ENCODE peak calls at places on chromosome 14, in six cellular contexts. K is HepG2, D is right lobe of liver, S is natural killer cell, R is PC-3, G is Right ventricle myocardium superior. H is an unnamed sample.

GRCh38 chr14:67357583-67358354 is 1.8 kb downstream of the ATP6V1D start:
- ATAC-seq in S (no peak), D (no peak), K (no peak), G (no peak), R (no peak), H (no peak)

GRCh38 chr14:33679025-33679424 is 271.8 kb downstream of the EGLN3 start:
- ATAC-seq in S (no peak), G (no peak), D (no peak), K (no peak), R (peak), H (no peak)

GRCh38 chr14:39739796-39740195 is 307.6 kb upstream of the FBXO33 start:
- ATAC-seq in K (peak), D (no peak), S (no peak), R (no peak), G (peak), H (no peak)

GRCh38 chr14:24440606-24441399 is 1.8 kb downstream of the SDR39U1 start:
- ATAC-seq in D (no peak), R (no peak), G (no peak), K (no peak), S (no peak), H (no peak)

GRCh38 chr14:53473480-53473879 is 320.4 kb upstream of the DDHD1 start:
- ATAC-seq in S (no peak), D (no peak), G (no peak), K (peak), R (peak), H (no peak)

GRCh38 chr14:61091657-61092273 is 110.7 kb downstream of the SLC38A6 start:
- ATAC-seq in R (no peak), G (no peak), D (no peak), S (no peak), K (no peak), H (no peak)

GRCh38 chr14:103552011-103552797 is 10.3 kb downstream of the BAG5 start:
- ATAC-seq in K (no peak), R (peak), G (peak), D (no peak), S (no peak), H (no peak)

GRCh38 chr14:53310412-53310811 is 157.3 kb upstream of the DDHD1 start:
- ATAC-seq in K (no peak), G (no peak), R (no peak), D (no peak), S (no peak), H (no peak)

GRCh38 chr14:24260026-24260779 is 2.8 kb downstream of the TGM1 start:
- ATAC-seq in G (no peak), S (no peak), K (peak), R (no peak), D (peak), H (no peak)

GRCh38 chr14:100546051-100546443 is 41.2 kb downstream of the BEGAIN start:
- ATAC-seq in S (no peak), D (peak), R (peak), K (no peak), G (no peak), H (no peak)

GRCh38 chr14:59852350-59852749 is 18.2 kb downstream of the RTN1 start:
- ATAC-seq in R (peak), D (peak), K (no peak), G (no peak), S (no peak), H (no peak)

GRCh38 chr14:71498151-71498734 is 434.0 kb upstream of the RGS6 start:
- ATAC-seq in R (peak), K (no peak), G (no peak), D (no peak), S (no peak), H (peak)

H was measured in activated T-helper 17 cell treated with anti-CD3 and anti-CD28 coated beads, Interleukin-2, amount 50 U/mL, for 72 hours.